ENCODE peak calls at places on chromosomes 6 and 20, in five cellular contexts. J is thyroid gland, I is suprapubic skin, Y is right lobe of liver, Z is K562. W is an unnamed sample.

GRCh38 chr6:148868901-148869300 is 122.1 kb downstream of the UST start:
- DNase-seq in I (no peak), Z (no peak), Y (no peak), J (no peak), W (no peak)

GRCh38 chr6:24547243-24547642 is 52.5 kb downstream of the ALDH5A1 start:
- DNase-seq in J (no peak), Y (no peak), I (no peak), Z (peak), W (no peak)

GRCh38 chr20:2866236-2866635 is 7.0 kb upstream of the PTPRA start:
- DNase-seq in J (no peak), Y (no peak), Z (no peak), I (no peak), W (no peak)

GRCh38 chr20:38059832-38060231 is 26.3 kb downstream of the RPRD1B start:
- DNase-seq in Y (peak), Z (no peak), J (no peak), I (no peak), W (no peak)

GRCh38 chr6:44969446-44970175 is 358.5 kb upstream of the RUNX2 start:
- DNase-seq in I (no peak), J (no peak), Y (no peak), Z (no peak), W (no peak)

GRCh38 chr20:8693709-8694108 is 375.2 kb upstream of the PLCB4 start:
- DNase-seq in I (no peak), Z (no peak), J (no peak), Y (no peak), W (no peak)

GRCh38 chr6:158605266-158605878 is 39.2 kb downstream of the DYNLT1 start:
- DNase-seq in I (no peak), Z (peak), J (peak), Y (no peak), W (peak)

GRCh38 chr6:146741609-146742008 is 142.8 kb downstream of the ADGB start:
- DNase-seq in Z (no peak), J (no peak), I (no peak), Y (no peak), W (no peak)

GRCh38 chr20:45100563-45101245 is at the start of gene KCNS1:
- DNase-seq in Y (peak), Z (peak), I (no peak), J (no peak), W (no peak)

GRCh38 chr6:44338228-44339122 is 4.0 kb upstream of the SPATS1 start:
- DNase-seq in Y (no peak), I (no peak), Z (peak), J (peak), W (peak)

GRCh38 chr20:36866681-36867485 is 9.1 kb upstream of the TLDC2 start:
- DNase-seq in Y (no peak), J (no peak), I (no peak), Z (no peak), W (no peak)

GRCh38 chr20:36865076-36865860 is 10.7 kb upstream of the TLDC2 start:
- DNase-seq in I (no peak), Y (no peak), J (peak), Z (no peak), W (no peak)

GRCh38 chr20:36862857-36863668 is 12.9 kb upstream of the TLDC2 start:
- DNase-seq in Y (no peak), I (no peak), J (no peak), Z (no peak), W (no peak)

GRCh38 chr20:36865861-36866149 is 10.1 kb upstream of the TLDC2 start:
- DNase-seq in Z (no peak), I (no peak), Y (no peak), J (no peak), W (no peak)

GRCh38 chr20:36866164-36866563 is 9.8 kb upstream of the TLDC2 start:
- DNase-seq in Y (no peak), Z (no peak), I (no peak), J (no peak), W (no peak)
- TF ChIP-seq POLR2A in Y (no peak), Z (no peak), I (no peak), J (no peak), W (no peak)

DNA sequence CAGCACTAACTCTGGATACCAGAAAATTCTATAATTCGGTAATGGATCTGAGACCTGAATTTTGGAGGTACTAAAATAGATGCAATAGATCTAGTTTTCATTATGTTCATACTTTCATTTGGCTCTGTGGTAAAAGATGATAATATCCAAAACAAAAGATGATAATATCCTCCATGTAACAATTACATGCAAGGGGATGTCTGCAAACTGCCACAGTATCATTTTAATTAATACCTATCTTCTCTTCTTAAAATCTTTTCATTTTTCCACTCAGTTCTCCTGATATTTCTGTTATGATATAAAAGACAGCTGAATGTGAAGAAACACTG is 15.6 kb downstream of the BTN2A1 start:
- DNase-seq in I (no peak), Y (no peak), J (no peak), Z (no peak), W (no peak)
- H3K27ac ChIP-seq in I (peak), Y (peak), J (peak), Z (peak), W (peak)

GRCh38 chr6:31580807-31581437 is 1.3 kb downstream of the LTB start:
- DNase-seq in J (peak), Z (peak), I (peak), Y (peak), W (peak)
- TF ChIP-seq POLR2A in J (peak), Z (peak), I (no peak), Y (no peak), W (peak)

GRCh38 chr20:1835531-1835930 is 59.7 kb upstream of the SIRPA start:
- DNase-seq in J (no peak), I (no peak), Y (no peak), Z (no peak), W (no peak)
- H3K27ac ChIP-seq in J (no peak), I (no peak), Y (no peak), Z (no peak), W (no peak)

W was measured in tibial nerve.